ENCODE peak calls at places on chromosome 13, in five cellular contexts. I, Y, D, P and A are unnamed samples.

GRCh38 chr13:111241006-111241755 is 79.3 kb upstream of the TEX29 start:
- DNase-seq in D (no peak), P (no peak), Y (no peak), I (no peak), A (no peak)

GRCh38 chr13:98619556-98619955 is 42.6 kb upstream of the STK24 start:
- DNase-seq in D (no peak), I (no peak), Y (no peak), P (no peak), A (no peak)

GRCh38 chr13:102903659-102904407 is 58.0 kb downstream of the ERCC5 start:
- DNase-seq in I (no peak), Y (peak; percentile 34), P (no peak), D (no peak), A (no peak)

GRCh38 chr13:52793507-52793906 is 53.9 kb upstream of the CNMD start:
- DNase-seq in D (no peak), I (no peak), P (no peak), Y (no peak), A (no peak)

GRCh38 chr13:111537843-111538499 is 217.5 kb downstream of the TEX29 start:
- DNase-seq in I (no peak), D (no peak), Y (no peak), P (no peak), A (no peak)

GRCh38 chr13:29619995-29620394 is 24.5 kb upstream of the SLC7A1 start:
- DNase-seq in I (no peak), Y (no peak), D (no peak), P (no peak), A (no peak)

GRCh38 chr13:43785681-43786471 is 896 bp downstream of the ENOX1 start:
- DNase-seq in D (peak; percentile 92), Y (peak; percentile 86), I (peak; percentile 78), P (peak; percentile 65), A (peak; percentile 87)

GRCh38 chr13:97757807-97758206 is 195.7 kb upstream of the IPO5 start:
- DNase-seq in Y (no peak), P (no peak), I (no peak), D (peak; percentile 37), A (peak; percentile 32)

GRCh38 chr13:29543230-29544215 is 52.0 kb downstream of the SLC7A1 start:
- DNase-seq in P (no peak), I (no peak), Y (no peak), D (no peak), A (no peak)

GRCh38 chr13:39887424-39887823 is 232.0 kb downstream of the COG6 start:
- DNase-seq in P (no peak), Y (no peak), D (no peak), I (no peak), A (no peak)
- H3K4me3 ChIP-seq in P (no peak overlapping the region), Y (no peak overlapping the region), D (no peak overlapping the region), I (no peak overlapping the region), A (no peak overlapping the region)

DNA sequence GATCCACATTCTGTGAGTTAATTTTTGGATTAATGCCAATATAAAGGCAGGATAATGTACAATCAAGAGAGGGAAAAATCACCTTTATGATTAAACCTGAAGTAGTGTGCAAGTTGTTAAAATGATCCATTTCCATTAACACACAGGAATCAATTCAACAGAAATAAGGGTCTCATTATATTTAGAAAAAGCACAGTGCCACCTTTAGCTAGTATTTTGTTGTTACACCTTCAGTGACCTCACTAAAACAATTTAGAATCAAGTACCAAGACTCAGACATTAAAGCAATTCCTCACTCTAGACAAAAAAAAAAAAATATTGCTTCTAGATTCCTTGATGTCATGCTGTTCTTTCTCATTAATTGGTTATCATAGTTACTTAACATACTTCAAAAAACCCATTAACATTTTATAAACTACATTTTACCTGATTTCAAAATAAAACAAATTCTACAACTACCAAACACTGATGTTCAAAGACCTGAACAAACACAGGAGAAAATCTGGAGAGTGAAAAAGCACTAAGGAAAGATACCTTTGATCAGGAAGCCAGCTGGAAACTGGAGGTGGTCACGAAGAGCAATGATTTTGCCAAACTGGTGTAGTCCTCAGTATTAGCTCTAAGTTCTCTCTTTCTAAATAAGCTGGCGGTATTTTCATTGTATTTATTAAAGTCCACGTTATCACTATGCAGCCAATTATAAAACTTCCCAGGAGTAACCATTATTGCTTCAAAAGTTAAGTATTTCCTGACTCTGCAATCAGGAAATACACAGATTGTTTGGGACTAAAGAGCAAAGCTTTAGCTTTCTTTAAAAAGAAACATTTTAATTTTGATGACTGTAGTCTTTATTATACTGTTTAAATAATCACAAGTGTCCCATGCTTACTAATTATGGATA is 115.3 kb downstream of the TBC1D4 start:
- DNase-seq in P (no peak), I (no peak), D (no peak), Y (no peak), A (no peak)
- TF ChIP-seq CTCF in P (peak; percentile 5), I (no peak), D (no peak), Y (no peak), A (no peak)

DNA sequence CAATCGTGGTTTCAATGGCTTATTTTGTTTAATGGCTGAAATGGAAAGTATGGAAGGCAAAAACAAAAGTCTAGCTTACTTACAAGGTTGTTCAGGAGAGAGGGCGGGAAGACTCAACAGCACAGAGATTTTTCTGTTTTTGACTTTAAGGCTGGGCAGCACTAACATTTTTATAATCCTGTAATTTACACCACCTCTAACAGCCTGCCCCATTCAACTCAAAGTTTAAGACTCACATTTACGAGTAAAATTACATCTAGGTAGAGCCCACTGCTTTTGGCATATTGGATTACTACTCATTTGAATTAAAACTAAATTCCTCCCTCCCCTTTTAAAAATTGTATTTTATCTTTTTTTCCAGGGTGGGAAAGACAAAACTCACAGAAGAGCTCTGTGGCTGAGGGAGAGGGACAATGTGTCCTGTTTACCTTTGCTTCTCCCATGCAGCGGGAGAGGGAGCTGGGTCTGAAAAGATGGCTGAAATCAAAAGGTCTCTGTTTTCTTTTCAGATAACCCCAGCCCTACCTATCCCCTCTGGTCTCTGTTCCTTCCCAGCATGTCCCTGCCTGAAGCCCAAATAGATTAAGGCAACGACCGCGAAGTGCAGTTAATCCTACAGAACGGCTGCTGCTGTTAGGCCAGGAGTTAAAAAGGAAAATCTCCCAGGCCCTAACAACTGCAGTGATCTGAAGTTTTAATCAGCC is 6.6 kb downstream of the EFNB2 start:
- DNase-seq in D (no peak), P (no peak), I (no peak), Y (no peak), A (no peak)
- H3K4me1 ChIP-seq in D (no peaks in the 10 kb centered on the region), P (no peaks in the 10 kb centered on the region), I (no peaks in the 10 kb centered on the region), Y (peaks cover 23% of the 10 kb centered on the region), A (peaks cover 55% of the 10 kb centered on the region)

DNA sequence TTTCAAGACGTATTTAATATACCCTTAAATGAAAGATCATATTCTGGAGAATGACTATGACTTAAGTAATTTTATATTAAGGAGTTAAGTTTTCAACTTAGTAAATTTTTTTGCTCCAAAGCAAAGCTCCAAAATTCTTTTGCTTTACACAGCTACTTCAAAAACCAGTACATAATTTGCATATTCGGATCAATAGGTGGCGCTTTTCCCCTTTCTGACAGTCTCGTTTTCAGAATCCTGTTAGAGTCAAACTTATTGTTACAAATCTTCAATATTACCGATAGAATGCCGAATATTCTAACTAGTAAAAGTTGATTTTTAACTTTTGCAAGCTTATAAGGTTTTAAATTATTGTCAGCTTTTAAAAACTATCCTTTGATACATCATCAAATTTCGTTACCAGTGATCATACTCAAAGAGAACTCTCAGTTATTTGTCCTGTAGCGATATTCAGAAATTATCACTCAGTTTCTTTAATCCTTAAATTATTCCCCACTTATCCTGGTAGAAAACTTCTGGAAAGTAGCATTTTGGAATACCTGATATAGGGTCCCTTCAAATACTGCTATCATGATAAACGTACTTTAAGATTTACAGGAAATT is 852.7 kb upstream of the KLHL1 start:
- DNase-seq in P (no peak), D (no peak), Y (peak; percentile 48), I (no peak), A (no peak)
- H3K4me3 ChIP-seq in P (no peak overlapping the region), D (no peak overlapping the region), Y (no peak overlapping the region), I (no peak overlapping the region), A (no peak overlapping the region)

GRCh38 chr13:48299591-48299990 is 4.0 kb upstream of the RB1 start:
- DNase-seq in D (no peak), P (no peak), I (no peak), Y (no peak), A (no peak)

GRCh38 chr13:48297131-48297786 is 6.3 kb upstream of the RB1 start:
- DNase-seq in P (no peak), D (no peak), Y (no peak), I (no peak), A (no peak)

GRCh38 chr13:48303331-48304131 is at the start of gene RB1:
- DNase-seq in P (peak; percentile 95), I (peak; percentile 95), D (peak; percentile 96), Y (peak; percentile 94), A (peak; percentile 94)

GRCh38 chr13:48304132-48304876 is 753 bp downstream of the RB1 start:
- DNase-seq in Y (peak; percentile 49), I (no peak), D (peak; percentile 47), P (peak; percentile 55), A (peak; percentile 36)

DNA sequence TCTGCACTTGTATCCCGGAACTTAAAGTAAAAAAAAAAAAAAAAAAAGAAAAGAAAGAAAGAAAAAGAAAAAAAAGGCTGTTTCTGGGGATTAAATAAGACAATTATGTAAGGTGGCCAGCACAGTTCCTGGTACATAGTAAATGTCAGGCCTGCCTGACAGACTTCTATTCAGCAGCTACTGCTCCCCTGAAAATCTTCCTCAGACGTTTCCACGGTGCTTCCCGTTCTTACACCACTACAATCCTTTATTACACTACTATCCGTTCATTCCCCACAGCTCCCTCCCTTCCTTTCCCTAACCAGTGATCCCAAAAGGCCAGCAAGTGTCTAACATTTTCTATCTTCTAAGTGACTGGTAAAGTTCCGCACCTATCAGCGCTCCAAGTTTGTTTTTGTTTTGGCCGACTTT is 626 bp upstream of the RB1 start:
- DNase-seq in D (no peak), I (no peak), P (no peak), Y (no peak), A (no peak)
- TF ChIP-seq CTCF in D (no peak), I (no peak), P (no peak), Y (no peak), A (no peak)

DNA sequence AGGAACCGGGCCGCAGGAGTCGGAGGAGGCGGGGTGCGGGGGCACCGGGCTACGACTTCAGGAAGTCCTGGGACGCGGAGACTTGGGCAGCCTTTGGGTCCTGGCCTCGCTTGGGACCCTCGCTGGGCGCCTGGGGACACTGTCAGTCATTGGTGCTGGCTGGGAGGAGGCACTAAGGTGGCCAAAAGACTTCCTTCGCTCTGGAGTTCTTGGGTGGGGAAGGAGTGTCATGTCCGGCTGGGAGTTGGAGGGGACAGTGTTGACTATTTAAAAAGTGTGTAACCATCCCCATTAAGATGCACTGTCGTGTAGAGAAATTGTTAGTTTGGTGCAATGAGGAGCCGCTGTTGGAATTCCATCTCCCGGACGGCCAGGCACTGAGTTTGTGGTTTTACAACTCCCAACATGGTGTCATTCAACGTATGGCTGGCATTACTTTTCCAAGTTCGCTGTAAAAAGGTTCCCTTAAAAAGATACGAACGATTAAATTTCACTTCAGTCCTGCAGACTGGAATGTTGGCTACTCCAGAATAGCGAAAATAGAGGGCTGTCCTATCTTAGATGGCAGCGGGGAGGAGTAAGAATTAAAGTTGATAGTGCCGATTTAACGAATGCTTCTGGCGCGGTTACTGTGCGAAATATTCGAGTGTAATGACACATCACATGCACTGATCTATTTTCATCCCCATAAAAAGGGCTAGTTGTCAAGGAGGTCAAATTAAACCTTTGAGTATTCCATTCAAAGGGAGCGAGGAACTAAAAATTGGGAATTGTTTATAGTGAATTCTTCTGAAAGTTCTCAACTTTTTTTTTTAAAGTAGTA is 836 bp downstream of the DNAJC3 start:
- DNase-seq in D (no peak), I (no peak), P (no peak), Y (peak; percentile 14), A (no peak)
- H3K4me1 ChIP-seq in D (peaks cover 10% of the 10 kb centered on the region), I (peaks cover 48% of the 10 kb centered on the region), P (peaks cover 23% of the 10 kb centered on the region), Y (peaks cover 25% of the 10 kb centered on the region), A (peaks cover 97% of the 10 kb centered on the region)